ENCODE peak calls at places on chromosomes 12 and 14, in four cellular contexts. V, A, X and R are unnamed samples.
A peak's percentile ranks its signal among the peaks of the same experiment; 100 is the strongest.

GRCh38 chr12:112148031-112148513 is 22.7 kb downstream of the TRAFD1 start:
- DNase-seq in X (no peak), A (no peak), V (no peak), R (no peak)

GRCh38 chr14:65356327-65356836 is 56.1 kb upstream of the FUT8 start:
- DNase-seq in V (peak; percentile 14), A (peak; percentile 21), X (peak; percentile 98), R (no peak)

GRCh38 chr14:61188936-61189808 is 92.0 kb downstream of the TMEM30B start:
- DNase-seq in A (peak; percentile 89), X (no peak), V (peak; percentile 12), R (peak; percentile 82)

GRCh38 chr12:109598428-109598854 is 24.8 kb downstream of the MVK start:
- DNase-seq in X (no peak), V (no peak), A (no peak), R (no peak)

GRCh38 chr12:106840217-106840616 is 65.7 kb downstream of the RIC8B start:
- DNase-seq in X (no peak), V (peak; percentile 41), A (peak; percentile 23), R (peak; percentile 11)

GRCh38 chr14:104526723-104527645 is 52.6 kb upstream of the C14orf180 start:
- DNase-seq in A (no peak), V (no peak), X (no peak), R (no peak)

GRCh38 chr14:101743701-101744100 is 17.8 kb upstream of the PPP2R5C start:
- DNase-seq in V (no peak), X (no peak), A (no peak), R (no peak)

GRCh38 chr14:101232340-101233015 is 328.8 kb upstream of the DIO3 start:
- DNase-seq in V (no peak), X (no peak), A (no peak), R (no peak)

GRCh38 chr14:101721951-101722661 is 39.4 kb upstream of the PPP2R5C start:
- DNase-seq in V (peak; percentile 0), A (peak; percentile 53), X (no peak), R (no peak)

GRCh38 chr12:124477109-124477915 is 90.1 kb downstream of the NCOR2 start:
- DNase-seq in X (no peak), V (no peak), A (no peak), R (no peak)

GRCh38 chr12:6074979-6075585 is 49.4 kb downstream of the VWF start:
- DNase-seq in V (no peak), X (no peak), A (peak; percentile 52), R (peak; percentile 51)

GRCh38 chr12:106981781-106982180 is 5.2 kb downstream of the MTERF2 start:
- DNase-seq in X (no peak), A (no peak), V (no peak), R (no peak)

GRCh38 chr12:1619599-1619998 is 9.4 kb upstream of the WNT5B start:
- DNase-seq in X (no peak), V (no peak), A (no peak), R (no peak)

GRCh38 chr14:33081259-33081658 is 142.6 kb downstream of the NPAS3 start:
- DNase-seq in V (no peak), A (no peak), X (no peak), R (no peak)

DNA sequence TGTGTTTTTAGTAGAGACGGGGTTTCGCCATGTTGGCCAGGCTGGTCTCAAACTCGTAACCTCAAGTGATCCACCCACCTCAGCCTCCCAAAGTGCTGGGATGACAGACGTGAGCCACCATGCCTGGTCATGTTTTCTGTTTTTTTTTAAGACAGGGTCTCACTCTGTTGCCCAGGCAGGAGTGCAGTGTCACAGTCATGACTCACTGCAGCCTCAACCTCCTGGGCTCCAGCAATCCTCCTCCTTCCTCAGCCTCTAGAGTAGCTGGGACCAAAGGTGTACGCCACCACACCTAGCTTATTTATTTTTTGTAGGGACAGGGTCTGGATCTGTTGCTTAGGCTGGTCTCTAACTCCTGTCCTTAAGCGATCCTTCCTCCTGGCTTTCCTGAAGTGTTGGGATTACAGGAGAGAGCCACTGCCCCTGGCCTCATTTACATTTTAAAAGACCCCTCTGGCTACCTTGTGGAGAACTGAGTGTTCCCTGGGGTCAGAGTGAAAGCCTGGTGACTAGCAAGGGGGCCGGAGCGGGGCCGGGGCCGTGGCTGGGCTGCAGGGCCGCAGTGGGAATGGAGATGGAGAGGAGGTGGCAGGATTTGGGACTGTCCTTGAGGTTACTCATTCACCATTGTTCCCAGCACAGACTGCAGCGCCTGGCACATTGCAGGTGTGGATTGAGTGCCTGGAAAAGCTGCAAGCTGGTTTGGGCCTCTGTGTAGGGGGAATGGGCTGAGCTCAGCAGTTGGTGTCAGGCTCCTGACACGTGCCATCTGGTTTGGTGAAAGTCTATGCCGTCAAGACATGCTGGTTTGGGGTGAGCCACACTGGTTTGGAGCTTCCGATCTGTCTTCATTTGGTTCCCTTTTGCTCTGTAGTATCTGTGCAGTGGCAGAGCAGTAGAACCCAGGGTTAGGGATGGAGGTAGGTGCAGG is 18.1 kb downstream of the KMT5A start:
- DNase-seq in X (no peak), A (peak; percentile 76), V (no peak), R (peak; percentile 81)
- H4K20me1 ChIP-seq in X (no peaks in the 10 kb centered on the region), A (peaks cover 49% of the 10 kb centered on the region), V (peaks cover 19% of the 10 kb centered on the region), R (peaks cover 45% of the 10 kb centered on the region)

GRCh38 chr12:47799357-47799955 is 20.2 kb downstream of the HDAC7 start:
- DNase-seq in V (no peak), X (no peak), A (no peak), R (peak; percentile 74)
- H4K20me1 ChIP-seq in V (peaks cover 7% of the 10 kb centered on the region), X (no peaks in the 10 kb centered on the region), A (peaks cover 13% of the 10 kb centered on the region), R (peaks cover 13% of the 10 kb centered on the region)

GRCh38 chr12:91017511-91018263 is 12.9 kb upstream of the EPYC start:
- DNase-seq in X (no peak), V (no peak), A (no peak), R (no peak)
- H4K20me1 ChIP-seq in X (no peaks in the 10 kb centered on the region), V (no peaks in the 10 kb centered on the region), A (no peaks in the 10 kb centered on the region), R (no peaks in the 10 kb centered on the region)

GRCh38 chr14:74296037-74296467 is 6.7 kb downstream of the ABCD4 start:
- DNase-seq in A (no peak), V (no peak), X (no peak), R (no peak)

GRCh38 chr14:74290415-74290814 is 12.3 kb downstream of the ABCD4 start:
- DNase-seq in X (no peak), V (peak; percentile 61), A (peak; percentile 64), R (peak; percentile 55)

GRCh38 chr14:74289801-74290200 is 12.9 kb downstream of the ABCD4 start:
- DNase-seq in V (no peak), X (no peak), A (no peak), R (no peak)

GRCh38 chr14:74293621-74294020 is 9.1 kb downstream of the ABCD4 start:
- DNase-seq in X (no peak), V (no peak), A (no peak), R (no peak)

DNA sequence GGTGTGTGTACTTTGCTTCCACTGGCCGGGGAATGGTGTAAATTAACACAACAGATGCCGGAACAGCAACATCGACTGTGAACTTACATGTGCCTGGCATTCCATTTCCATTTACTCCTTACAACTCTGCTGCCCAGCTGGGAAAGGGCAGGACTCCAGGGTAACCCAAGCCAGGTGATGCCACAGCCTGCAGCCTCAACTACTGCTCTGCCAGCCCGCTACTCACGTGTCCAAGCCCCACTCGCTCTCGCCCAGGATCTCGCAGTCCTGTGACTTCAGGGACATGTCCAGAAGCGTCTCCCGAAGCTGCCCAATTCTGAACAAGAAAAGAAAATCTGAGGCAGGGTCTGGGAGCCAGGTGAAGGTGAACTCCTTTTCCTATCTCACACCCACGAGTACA is 10.7 kb downstream of the ABCD4 start:
- DNase-seq in X (no peak), V (no peak), A (no peak), R (no peak)
- H4K20me1 ChIP-seq in X (no peaks in the 10 kb centered on the region), V (peaks cover 5% of the 10 kb centered on the region), A (peaks cover 25% of the 10 kb centered on the region), R (peaks cover 64% of the 10 kb centered on the region)

DNA sequence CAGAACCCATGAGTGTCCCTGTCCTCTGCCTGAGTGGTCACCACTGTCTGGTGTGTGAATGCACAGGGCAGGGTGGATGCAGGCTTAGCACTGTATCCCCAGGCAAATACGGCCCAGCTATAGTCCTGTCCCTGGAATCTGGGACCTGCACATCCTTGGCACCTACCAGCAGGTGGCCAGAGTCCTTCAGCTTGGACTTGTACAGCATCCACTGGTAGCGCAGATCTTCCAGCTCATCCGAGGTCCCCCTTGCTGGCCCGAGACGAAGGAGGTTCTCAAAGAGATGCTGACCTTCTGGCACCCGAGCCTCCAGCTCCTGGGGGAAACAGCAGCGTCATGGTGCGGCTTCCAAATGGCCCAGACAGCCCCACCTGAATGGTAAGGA is 83.4 kb downstream of the SYNE3 start:
- DNase-seq in V (no peak), A (no peak), X (no peak), R (no peak)
- H4K20me1 ChIP-seq in V (peaks cover 5% of the 10 kb centered on the region), A (no peaks in the 10 kb centered on the region), X (no peaks in the 10 kb centered on the region), R (no peaks in the 10 kb centered on the region)

DNA sequence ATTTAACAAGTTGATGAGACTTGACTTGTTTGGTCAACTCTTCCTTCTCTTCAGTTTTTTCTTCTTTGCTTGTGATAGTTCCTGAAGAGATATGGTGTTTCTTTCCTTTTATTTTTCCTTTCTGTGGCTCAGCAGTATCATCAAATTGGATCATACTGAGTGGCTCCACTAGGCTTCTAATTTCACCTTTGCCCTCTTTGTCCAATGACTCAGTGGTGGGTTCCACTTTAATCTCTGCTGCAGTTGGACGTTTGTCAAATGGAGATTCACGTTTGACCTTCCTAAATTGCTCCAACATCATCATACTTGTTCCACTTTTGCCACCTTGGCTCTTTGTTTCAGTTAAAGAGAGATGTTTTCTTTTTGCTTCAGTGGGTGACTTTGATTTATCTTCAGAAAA is 41.5 kb downstream of the FAM186A start:
- DNase-seq in A (no peak), X (no peak), V (peak; percentile 15), R (no peak)
- H4K20me1 ChIP-seq in A (no peaks in the 10 kb centered on the region), X (no peaks in the 10 kb centered on the region), V (no peaks in the 10 kb centered on the region), R (no peaks in the 10 kb centered on the region)

GRCh38 chr12:122845041-122845864 is 10.0 kb downstream of the HIP1R start:
- DNase-seq in X (no peak), A (peak; percentile 28), V (no peak), R (no peak)

GRCh38 chr12:122845865-122846621 is 10.8 kb downstream of the HIP1R start:
- DNase-seq in X (no peak), V (no peak), A (no peak), R (no peak)

GRCh38 chr12:122847516-122847836 is 12.2 kb downstream of the HIP1R start:
- DNase-seq in X (no peak), V (no peak), A (no peak), R (no peak)

GRCh38 chr12:122847921-122848421 is 12.7 kb downstream of the HIP1R start:
- DNase-seq in V (no peak), A (no peak), X (no peak), R (no peak)

GRCh38 chr12:122846622-122847515 is 11.6 kb downstream of the HIP1R start:
- DNase-seq in X (no peak), V (no peak), A (no peak), R (no peak)
- H4K20me1 ChIP-seq in X (no peaks in the 10 kb centered on the region), V (peaks cover 27% of the 10 kb centered on the region), A (peaks cover 5% of the 10 kb centered on the region), R (peaks cover 32% of the 10 kb centered on the region)